ENCODE peak calls at places on chromosomes 1 and 21, in nine cellular contexts. N is HFFc6; Q is pancreas; K is IMR-90; G is lower lobe of right lung; Y is RWPE1; D is BJ; P is CD4-positive, alpha-beta T cell; B is lower leg skin. O is an unnamed sample.

GRCh38 chr1:20281801-20282200 is 8.9 kb upstream of the VWA5B1 start:
- DNase-seq in N (no peak), Q (no peak), K (peak; percentile 66), G (no peak), Y (no peak), D (no peak), P (no peak), B (no peak), O (no peak)

GRCh38 chr1:30464187-30464617 is 259.2 kb downstream of the MATN1 start:
- DNase-seq in N (no peak), Q (no peak), K (no peak), G (no peak), Y (no peak), D (no peak), P (no peak), B (no peak), O (no peak)

GRCh38 chr1:185376840-185377635 is 60.0 kb upstream of the IVNS1ABP start:
- DNase-seq in N (peak; percentile 32), Q (no peak), K (peak; percentile 76), G (no peak), Y (no peak), D (no peak), P (no peak), B (no peak), O (no peak)

GRCh38 chr1:198657550-198658064 is 18.8 kb downstream of the PTPRC start:
- DNase-seq in N (peak; percentile 99), Q (no peak), K (peak; percentile 98), G (no peak), Y (peak; percentile 75), D (peak; percentile 100), P (no peak), B (no peak), O (no peak)

GRCh38 chr1:3640113-3640932 is 9.6 kb downstream of the WRAP73 start:
- DNase-seq in N (no peak), Q (no peak), K (no peak), G (no peak), Y (no peak), D (no peak), P (no peak), B (no peak), O (no peak)

GRCh38 chr1:77874804-77875445 is 13.5 kb upstream of the NEXN start:
- DNase-seq in N (peak; percentile 95), Q (no peak), K (peak; percentile 74), G (no peak), Y (peak; percentile 56), D (peak; percentile 32), P (no peak), B (no peak), O (no peak)

GRCh38 chr1:14421977-14422609 is 176.4 kb upstream of the KAZN start:
- DNase-seq in N (no peak), Q (no peak), K (no peak), G (no peak), Y (no peak), D (no peak), P (no peak), B (no peak), O (no peak)

GRCh38 chr1:207002731-207003146 is 29.8 kb downstream of the C1orf116 start:
- DNase-seq in N (no peak), Q (no peak), K (peak; percentile 26), G (peak; percentile 91), Y (peak; percentile 41), D (no peak), P (no peak), B (no peak), O (no peak)

GRCh38 chr1:196393742-196394141 is 214.5 kb downstream of the KCNT2 start:
- DNase-seq in N (peak; percentile 54), Q (no peak), K (peak; percentile 41), G (no peak), Y (no peak), D (no peak), P (no peak), B (peak; percentile 71), O (no peak)

GRCh38 chr1:23466423-23466989 is 17.5 kb downstream of the ASAP3 start:
- DNase-seq in N (no peak), Q (no peak), K (no peak), G (no peak), Y (no peak), D (no peak), P (no peak), B (no peak), O (no peak)

GRCh38 chr1:231938651-231939050 is 312.1 kb downstream of the DISC1 start:
- DNase-seq in N (no peak), Q (no peak), K (peak; percentile 45), G (no peak), Y (no peak), D (no peak), P (no peak), B (no peak), O (no peak)

GRCh38 chr1:160625321-160625720 is 21.5 kb downstream of the SLAMF1 start:
- DNase-seq in N (no peak), Q (no peak), K (no peak), G (no peak), Y (no peak), D (no peak), P (no peak), B (no peak), O (no peak)

GRCh38 chr1:28564310-28564709 is 11.4 kb downstream of the TRNAU1AP start:
- DNase-seq in N (no peak), Q (no peak), K (no peak), G (no peak), Y (no peak), D (no peak), P (no peak), B (no peak), O (no peak)

GRCh38 chr1:203491664-203492485 is 2.1 kb upstream of the OPTC start:
- DNase-seq in N (no peak), Q (no peak), K (no peak), G (no peak), Y (no peak), D (no peak), P (no peak), B (no peak), O (no peak)

GRCh38 chr21:22409571-22409970 is 1411.4 kb downstream of the NCAM2 start:
- DNase-seq in N (no peak), Q (no peak), K (no peak), G (no peak), Y (no peak), D (no peak), P (no peak), B (no peak), O (no peak)
- TF ChIP-seq CTCF in N (no peak), Q (no peak), K (no peak), G (no peak), Y (no peak), D (no peak), P (no peak), B (no peak), O (no peak)

GRCh38 chr1:229452956-229453801 is 19.3 kb upstream of the ACTA1 start:
- DNase-seq in N (peak; percentile 29), Q (no peak), K (peak; percentile 50), G (no peak), Y (no peak), D (no peak), P (no peak), B (no peak), O (no peak)
- TF ChIP-seq CTCF in N (peak; percentile 73), Q (no peak), K (peak; percentile 50), G (peak; percentile 30), Y (peak; percentile 56), D (peak; percentile 54), P (peak; percentile 30), B (no peak), O (peak; percentile 78)

DNA sequence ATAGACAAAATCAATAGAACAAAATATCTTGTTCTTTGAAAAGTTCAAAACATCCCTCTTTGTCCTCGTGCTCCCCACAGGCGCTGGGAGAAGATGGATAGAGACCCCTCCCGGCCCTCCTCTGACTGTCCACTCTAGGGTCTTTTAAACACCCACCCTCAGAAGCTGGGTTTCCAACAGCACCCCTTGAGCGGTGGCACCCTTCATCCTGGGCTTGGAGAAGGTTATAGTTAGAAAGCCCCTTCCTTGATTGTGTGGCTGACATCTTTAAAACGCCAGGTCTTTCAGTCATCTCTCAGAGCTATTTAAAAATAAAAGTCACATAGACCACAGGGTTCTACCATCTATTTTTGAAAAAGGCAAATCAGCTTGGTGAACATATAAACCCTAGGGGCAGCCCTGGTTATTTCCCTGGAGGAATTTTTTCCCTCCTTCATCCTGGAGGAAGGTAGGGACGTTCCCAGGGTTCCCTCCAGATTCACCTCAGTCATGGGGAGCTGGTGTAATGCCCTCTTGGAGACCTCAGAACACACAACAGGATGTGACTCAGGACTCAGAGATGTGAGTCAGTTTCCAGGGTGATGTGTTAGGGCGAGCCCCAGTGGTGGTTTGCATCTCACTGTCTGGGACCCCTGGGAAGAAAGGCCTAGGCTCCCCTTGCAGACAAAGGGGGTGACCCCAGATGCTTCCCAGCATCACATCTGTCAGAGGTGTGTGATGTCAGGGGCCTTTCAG is 138.5 kb downstream of the CLIC6 start:
- DNase-seq in N (peak; percentile 93), Q (no peak), K (peak; percentile 97), G (no peak), Y (peak; percentile 92), D (peak; percentile 70), P (peak; percentile 23), B (no peak), O (no peak)
- TF ChIP-seq CTCF in N (peak; percentile 39), Q (no peak), K (no peak), G (no peak), Y (no peak), D (no peak), P (no peak), B (no peak), O (no peak)

DNA sequence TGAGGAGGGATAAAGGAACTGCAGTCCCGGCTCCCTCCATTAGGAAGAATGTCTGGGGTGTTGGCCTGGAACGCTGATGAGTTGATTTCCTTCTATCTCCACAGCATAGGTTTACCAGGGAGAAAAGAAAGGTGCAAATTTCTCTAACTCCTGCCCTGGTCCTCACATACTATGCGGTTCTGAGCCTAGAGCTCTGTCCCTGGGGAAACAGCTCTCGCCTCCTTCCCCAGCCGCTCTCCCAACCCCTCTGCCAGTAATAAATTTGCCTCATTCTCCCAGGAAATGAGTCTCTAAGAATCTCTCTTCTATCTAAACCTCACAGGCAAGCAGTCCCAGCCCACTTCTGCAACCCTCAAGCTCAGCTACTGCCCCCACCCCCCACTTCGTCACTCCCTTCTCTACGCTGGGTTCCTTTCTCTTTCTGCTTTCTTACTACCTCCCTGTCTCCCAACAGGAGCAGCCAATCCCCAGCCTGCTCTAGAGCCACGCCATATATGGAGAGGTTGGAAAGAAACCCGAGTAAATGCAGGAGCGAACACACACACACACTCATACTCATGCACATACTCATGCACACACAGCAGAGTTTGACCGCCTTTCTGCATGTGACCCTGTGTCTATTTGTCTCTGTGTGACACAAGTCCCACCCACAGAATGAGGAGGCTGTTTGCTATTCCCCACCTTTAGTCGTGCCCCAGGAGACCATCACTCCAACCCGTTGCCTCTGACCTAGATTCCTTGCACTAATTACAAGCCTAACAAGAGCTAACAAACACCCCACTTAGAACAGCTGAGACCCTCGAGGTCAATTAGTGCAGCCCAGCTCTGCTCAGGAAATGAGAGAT is 13.4 kb downstream of the PLEKHO1 start:
- DNase-seq in N (peak; percentile 99), Q (no peak), K (peak; percentile 100), G (peak; percentile 90), Y (peak; percentile 70), D (peak; percentile 96), P (no peak), B (peak; percentile 91), O (no peak)
- TF ChIP-seq CTCF in N (peak; percentile 60), Q (no peak), K (peak; percentile 13), G (no peak), Y (no peak), D (peak; percentile 29), P (no peak), B (no peak), O (no peak)